ENCODE peak calls at places on chromosomes 4 and X, in four cellular contexts. One of them, this sample, is unnamed.

GRCh38 chrX:134431894-134432293 is 28.1 kb upstream of the HPRT1 start:
- DNase-seq in GM04504: peak; percentile 24
- DNase-seq in Kasumi-1: no peak
- DNase-seq in GM03348: peak; percentile 23
- DNase-seq in this sample: peak; percentile 6

GRCh38 chr4:33073811-33074210 is 2353.6 kb downstream of the PCDH7 start:
- DNase-seq in GM04504: no peak
- DNase-seq in Kasumi-1: no peak
- DNase-seq in GM03348: peak; percentile 57
- DNase-seq in this sample: peak; percentile 52

GRCh38 chrX:1072637-1073377 is 139.6 kb downstream of the CRLF2 start:
- DNase-seq in GM04504: no peak
- DNase-seq in Kasumi-1: no peak
- DNase-seq in GM03348: no peak
- DNase-seq in this sample: no peak

GRCh38 chr4:55175779-55176231 is 50.4 kb upstream of the KDR start:
- DNase-seq in GM04504: peak; percentile 50
- DNase-seq in Kasumi-1: no peak
- DNase-seq in GM03348: peak; percentile 60
- DNase-seq in this sample: peak; percentile 82

GRCh38 chrX:1249101-1249887 is 19.3 kb upstream of the CSF2RA start:
- DNase-seq in GM04504: peak; percentile 24
- DNase-seq in Kasumi-1: no peak
- DNase-seq in GM03348: peak; percentile 40
- DNase-seq in this sample: no peak

GRCh38 chrX:110755061-110755460 is 40.6 kb downstream of the CHRDL1 start:
- DNase-seq in GM04504: no peak
- DNase-seq in Kasumi-1: no peak
- DNase-seq in GM03348: no peak
- DNase-seq in this sample: no peak

GRCh38 chr4:73723945-73724344 is 16.4 kb upstream of the CXCL8 start:
- DNase-seq in GM04504: no peak
- DNase-seq in Kasumi-1: no peak
- DNase-seq in GM03348: no peak
- DNase-seq in this sample: no peak

GRCh38 chr4:113052379-113052951 is 3.0 kb downstream of the ANK2 start:
- DNase-seq in GM04504: no peak
- DNase-seq in Kasumi-1: peak; percentile 66
- DNase-seq in GM03348: peak; percentile 65
- DNase-seq in this sample: peak; percentile 52

GRCh38 chrX:22203186-22203585 is 69.5 kb upstream of the CBLL2 start:
- DNase-seq in GM04504: no peak
- DNase-seq in Kasumi-1: no peak
- DNase-seq in GM03348: no peak
- DNase-seq in this sample: no peak

GRCh38 chrX:11787564-11787963 is 29.5 kb downstream of the MSL3 start:
- DNase-seq in GM04504: peak; percentile 9
- DNase-seq in Kasumi-1: peak; percentile 44
- DNase-seq in GM03348: peak; percentile 69
- DNase-seq in this sample: peak; percentile 41

GRCh38 chrX:97740886-97741285 is 857.2 kb downstream of the RPA4 start:
- DNase-seq in GM04504: no peak
- DNase-seq in Kasumi-1: no peak
- DNase-seq in GM03348: no peak
- DNase-seq in this sample: no peak

GRCh38 chr4:176393306-176394013 is 73.7 kb downstream of the SPCS3 start:
- DNase-seq in GM04504: no peak
- DNase-seq in Kasumi-1: no peak
- DNase-seq in GM03348: peak; percentile 15
- DNase-seq in this sample: peak; percentile 11

GRCh38 chrX:11188664-11189063 is 77.5 kb downstream of the HCCS start:
- DNase-seq in GM04504: peak; percentile 46
- DNase-seq in Kasumi-1: no peak
- DNase-seq in GM03348: peak; percentile 49
- DNase-seq in this sample: peak; percentile 48

GRCh38 chrX:70434914-70435586 is 9.6 kb upstream of the DLG3 start:
- DNase-seq in GM04504: no peak
- DNase-seq in Kasumi-1: peak; percentile 16
- DNase-seq in GM03348: peak; percentile 47
- DNase-seq in this sample: peak; percentile 42

GRCh38 chrX:153964105-153964504 is 7.5 kb downstream of the HCFC1 start:
- DNase-seq in GM04504: no peak
- DNase-seq in Kasumi-1: no peak
- DNase-seq in GM03348: no peak
- DNase-seq in this sample: no peak

GRCh38 chr4:184548651-184549341 is 74.4 kb upstream of the IRF2 start:
- DNase-seq in GM04504: no peak
- DNase-seq in Kasumi-1: no peak
- DNase-seq in GM03348: no peak
- DNase-seq in this sample: no peak

GRCh38 chr4:110032603-110033002 is 119.9 kb downstream of the EGF start:
- DNase-seq in GM04504: no peak
- DNase-seq in Kasumi-1: peak; percentile 85
- DNase-seq in GM03348: no peak
- DNase-seq in this sample: no peak